ENCODE peak calls at places on chromosomes 13 and 19, in ten cellular contexts. W, J, U, O, V, X, M, Q, S and H are unnamed samples. For H3K27me3, the result is how much of the 10 kb centered on the place peaks cover.

GRCh38 chr19:53333071-53333465 is 481 bp upstream of the ZNF845 start:
- DNase-seq in W (peak), J (no peak), U (no peak), O (peak), V (peak), X (peak), M (peak), Q (peak), S (peak), H (peak)

GRCh38 chr13:72536668-72537399 is 190.6 kb downstream of the MZT1 start:
- DNase-seq in W (no peak), J (no peak), U (no peak), O (no peak), V (no peak), X (no peak), M (no peak), Q (no peak), S (no peak), H (no peak)

GRCh38 chr19:932647-933552 is 7.1 kb downstream of the ARID3A start:
- DNase-seq in W (peak), J (no peak), U (peak), O (peak), V (peak), X (peak), M (no peak), Q (peak), S (no peak), H (peak)

GRCh38 chr19:42355896-42356295 is 30.5 kb downstream of the MEGF8 start:
- DNase-seq in W (no peak), J (no peak), U (no peak), O (no peak), V (no peak), X (no peak), M (no peak), Q (no peak), S (no peak), H (no peak)

GRCh38 chr13:35136585-35136984 is 194.5 kb downstream of the NBEA start:
- DNase-seq in W (no peak), J (no peak), U (no peak), O (no peak), V (no peak), X (no peak), M (no peak), Q (no peak), S (no peak), H (no peak)

GRCh38 chr19:40691421-40692211 is 1.2 kb upstream of the NUMBL start:
- DNase-seq in W (no peak), J (no peak), U (no peak), O (no peak), V (no peak), X (no peak), M (no peak), Q (no peak), S (no peak), H (peak)

GRCh38 chr19:55333870-55334269 is 5.8 kb upstream of the KMT5C start:
- DNase-seq in W (peak), J (no peak), U (no peak), O (no peak), V (no peak), X (no peak), M (no peak), Q (no peak), S (no peak), H (no peak)

GRCh38 chr19:55278391-55279135 is 1.3 kb downstream of the HSPBP1 start:
- DNase-seq in W (no peak), J (no peak), U (no peak), O (no peak), V (no peak), X (no peak), M (no peak), Q (no peak), S (no peak), H (no peak)

GRCh38 chr19:46963093-46963734 is 56.4 kb upstream of the NPAS1 start:
- DNase-seq in W (no peak), J (no peak), U (no peak), O (no peak), V (peak), X (no peak), M (peak), Q (no peak), S (no peak), H (peak)

DNA sequence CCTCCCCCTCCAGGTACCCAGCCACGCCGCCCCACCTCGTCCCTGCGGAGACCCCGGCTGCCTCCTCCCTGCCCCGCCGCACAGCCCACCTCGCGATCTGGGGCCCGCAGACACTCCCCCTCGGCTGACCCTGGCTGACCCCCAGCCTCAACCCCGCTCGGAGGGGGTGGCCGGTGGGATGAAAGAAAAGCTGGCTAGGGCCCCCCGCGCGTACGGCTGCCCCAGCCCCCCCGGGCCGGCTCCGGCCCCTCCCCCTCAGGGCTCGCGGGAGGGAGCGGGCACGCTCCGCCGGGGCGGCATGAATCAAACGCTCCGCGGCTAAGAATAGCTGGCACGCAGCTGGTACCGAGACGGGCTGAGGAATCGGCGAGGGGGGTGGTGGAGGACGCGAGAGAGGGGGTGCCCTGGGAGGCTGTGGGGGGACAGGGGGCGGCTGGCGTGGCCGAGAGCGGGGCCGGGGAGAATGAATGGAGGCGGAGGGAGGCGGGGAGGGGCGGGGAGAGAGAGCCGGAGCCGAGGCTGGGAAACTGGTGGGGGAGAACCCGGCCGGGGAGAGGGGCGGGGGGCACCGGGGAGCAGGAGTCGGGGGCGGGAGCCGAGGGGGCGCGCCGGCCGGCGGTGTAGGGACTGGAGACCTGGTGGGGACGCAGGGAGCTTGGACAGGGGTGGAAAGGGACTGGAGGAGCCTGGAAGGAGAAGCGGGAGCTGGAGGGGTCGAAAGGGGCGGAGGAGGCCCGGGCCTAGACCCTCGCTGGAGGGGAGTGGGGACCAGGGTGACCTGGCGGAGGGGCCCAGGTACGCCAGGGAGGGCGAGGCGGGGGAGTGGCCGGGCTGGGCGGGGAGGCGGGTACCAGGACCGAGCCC is 1.1 kb downstream of the SHANK1 start:
- DNase-seq in W (no peak), J (no peak), U (no peak), O (no peak), V (no peak), X (no peak), M (no peak), Q (no peak), S (no peak), H (peak)
- H3K4me3 ChIP-seq in W (peak), J (peak), U (no peak), O (peak), V (peak), X (peak), M (no peak), Q (peak), S (peak), H (peak)

GRCh38 chr19:16441661-16442071 is 30.1 kb downstream of the EPS15L1 start:
- DNase-seq in W (no peak), J (no peak), U (no peak), O (no peak), V (no peak), X (no peak), M (no peak), Q (no peak), S (no peak), H (peak)
- H3K27me3 ChIP-seq in W (under half), J (under half), U (under half), O (under half), V (under half), X (under half), M (under half), Q (under half), S (under half), H (under half)

GRCh38 chr19:33177417-33177976 is 16.6 kb upstream of the LRP3 start:
- DNase-seq in W (no peak), J (peak), U (no peak), O (no peak), V (peak), X (no peak), M (peak), Q (peak), S (no peak), H (peak)

GRCh38 chr19:33175886-33176669 is 18.1 kb upstream of the LRP3 start:
- DNase-seq in W (no peak), J (peak), U (no peak), O (no peak), V (no peak), X (no peak), M (no peak), Q (peak), S (no peak), H (peak)

GRCh38 chr19:33176670-33177416 is 17.3 kb upstream of the LRP3 start:
- DNase-seq in W (peak), J (peak), U (peak), O (peak), V (peak), X (peak), M (peak), Q (peak), S (peak), H (peak)

GRCh38 chr19:33174186-33174585 is 19.9 kb upstream of the LRP3 start:
- DNase-seq in W (no peak), J (no peak), U (no peak), O (no peak), V (no peak), X (no peak), M (no peak), Q (no peak), S (no peak), H (no peak)

DNA sequence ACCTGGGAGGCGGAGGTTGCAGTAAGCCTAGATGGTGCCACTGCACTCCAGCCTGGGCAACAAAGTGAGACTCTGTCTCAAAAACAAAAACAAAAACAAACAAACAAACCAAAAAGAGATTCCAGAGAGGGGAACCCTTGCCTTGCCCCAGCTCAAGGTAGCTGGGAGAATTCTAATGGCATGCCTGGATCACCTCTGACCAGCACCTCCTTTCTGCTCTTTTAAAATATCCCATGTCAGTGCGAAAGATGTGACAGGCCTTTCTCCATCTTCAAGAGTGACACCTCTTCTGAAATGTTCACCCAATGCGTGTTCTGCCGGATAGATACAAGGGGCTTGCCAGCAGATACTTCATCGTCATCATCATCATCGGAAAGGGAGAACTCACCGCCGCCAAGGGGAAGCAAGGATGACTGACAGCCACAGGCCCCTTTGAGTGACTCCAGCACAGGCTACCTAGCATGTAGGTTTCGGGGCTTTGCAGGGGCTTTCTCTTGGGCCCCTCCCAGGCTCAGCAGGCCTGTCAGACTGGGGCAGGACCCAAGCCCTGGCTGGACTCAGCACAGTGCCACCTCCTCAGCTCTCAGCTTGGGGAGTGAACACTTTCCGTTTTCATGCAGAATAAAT is 18.9 kb upstream of the LRP3 start:
- DNase-seq in W (no peak), J (no peak), U (no peak), O (no peak), V (no peak), X (no peak), M (no peak), Q (no peak), S (no peak), H (no peak)
- H3K4me3 ChIP-seq in W (no peak), J (no peak), U (peak), O (no peak), V (no peak), X (no peak), M (no peak), Q (no peak), S (no peak), H (peak)

DNA sequence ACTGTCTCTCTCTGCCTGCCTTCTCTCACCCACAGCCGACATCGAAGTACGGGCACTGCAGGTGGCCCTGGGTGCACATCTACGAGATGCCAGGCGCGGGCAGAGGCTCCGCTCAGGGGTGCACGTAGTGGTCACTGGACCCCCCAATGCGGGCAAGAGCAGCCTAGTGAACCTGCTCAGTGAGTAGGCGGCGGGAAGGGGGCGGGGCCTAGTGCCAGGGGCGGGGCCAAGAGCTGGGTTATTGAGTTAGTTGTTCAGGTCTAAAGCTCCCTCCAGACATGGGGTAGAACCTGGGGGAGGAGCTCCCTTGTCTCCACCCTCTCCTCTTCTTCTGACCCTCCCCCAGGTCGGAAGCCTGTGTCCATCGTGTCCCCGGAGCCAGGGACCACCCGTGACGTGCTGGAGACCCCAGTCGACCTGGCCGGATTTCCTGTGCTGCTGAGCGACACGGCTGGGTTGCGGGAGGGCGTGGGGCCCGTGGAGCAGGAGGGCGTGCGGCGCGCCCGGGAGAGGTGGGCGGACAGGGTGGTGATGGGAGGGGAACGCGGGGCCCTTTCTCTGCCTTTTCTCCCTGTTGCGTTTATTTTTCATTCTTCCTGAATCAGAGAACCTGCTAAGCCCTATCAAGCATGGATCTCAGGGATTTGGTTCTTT is 1.9 kb downstream of the GTPBP3 start:
- DNase-seq in W (no peak), J (no peak), U (no peak), O (no peak), V (no peak), X (no peak), M (peak), Q (no peak), S (no peak), H (no peak)
- H3K27me3 ChIP-seq in W (under half), J (under half), U (under half), O (under half), V (under half), X (under half), M (under half), Q (under half), S (under half), H (under half)

GRCh38 chr13:111210488-111210887 is 95.4 kb downstream of the ARHGEF7 start:
- DNase-seq in W (no peak), J (no peak), U (no peak), O (no peak), V (peak), X (peak), M (peak), Q (no peak), S (no peak), H (peak)
- H3K4me3 ChIP-seq in W (no peak), J (no peak), U (no peak), O (no peak), V (peak), X (no peak), M (peak), Q (peak), S (peak), H (peak)